ENCODE peak calls at places on chromosomes 1 and 21, in five cellular contexts. One of them, this sample, is unnamed.

GRCh38 chr21:28734522-28735175 is 258.0 kb downstream of the LTN1 start:
- DNase-seq in nephron progenitor cell: no peak
- DNase-seq in dermis microvascular lymphatic vessel endothelial cell: no peak
- DNase-seq in H4: no peak
- DNase-seq in ACHN: no peak
- DNase-seq in this sample: no peak

GRCh38 chr1:218365600-218365999 is 20.5 kb downstream of the TGFB2 start:
- DNase-seq in ACHN: no peak
- DNase-seq in dermis microvascular lymphatic vessel endothelial cell: no peak
- DNase-seq in nephron progenitor cell: no peak
- DNase-seq in H4: no peak
- DNase-seq in this sample: no peak

GRCh38 chr21:33975548-33976081 is 60.0 kb upstream of the ATP5PO start:
- DNase-seq in dermis microvascular lymphatic vessel endothelial cell: no peak
- DNase-seq in H4: peak
- DNase-seq in ACHN: peak
- DNase-seq in nephron progenitor cell: no peak
- DNase-seq in this sample: no peak

GRCh38 chr1:119914071-119914470 is 17.8 kb upstream of the ADAM30 start:
- DNase-seq in ACHN: no peak
- DNase-seq in H4: no peak
- DNase-seq in dermis microvascular lymphatic vessel endothelial cell: no peak
- DNase-seq in nephron progenitor cell: no peak
- DNase-seq in this sample: no peak

GRCh38 chr1:116313776-116314175 is 59.3 kb upstream of the ATP1A1 start:
- DNase-seq in H4: no peak
- DNase-seq in dermis microvascular lymphatic vessel endothelial cell: no peak
- DNase-seq in nephron progenitor cell: no peak
- DNase-seq in ACHN: no peak
- DNase-seq in this sample: no peak

GRCh38 chr1:22246755-22247480 is 104.0 kb upstream of the WNT4 start:
- DNase-seq in nephron progenitor cell: no peak
- DNase-seq in H4: no peak
- DNase-seq in dermis microvascular lymphatic vessel endothelial cell: no peak
- DNase-seq in ACHN: no peak
- DNase-seq in this sample: no peak

GRCh38 chr1:108107658-108108057 is 92.5 kb downstream of the SLC25A24 start:
- DNase-seq in ACHN: no peak
- DNase-seq in nephron progenitor cell: no peak
- DNase-seq in H4: peak
- DNase-seq in dermis microvascular lymphatic vessel endothelial cell: no peak
- DNase-seq in this sample: no peak

GRCh38 chr1:204271970-204272369 is 58.2 kb upstream of the GOLT1A start:
- DNase-seq in dermis microvascular lymphatic vessel endothelial cell: no peak
- DNase-seq in H4: no peak
- DNase-seq in ACHN: no peak
- DNase-seq in nephron progenitor cell: no peak
- DNase-seq in this sample: no peak

GRCh38 chr21:35208810-35209517 is 159.9 kb upstream of the RUNX1 start:
- DNase-seq in dermis microvascular lymphatic vessel endothelial cell: no peak
- DNase-seq in H4: no peak
- DNase-seq in ACHN: no peak
- DNase-seq in nephron progenitor cell: no peak
- DNase-seq in this sample: no peak

GRCh38 chr1:2072109-2072806 is 22.0 kb downstream of the PRKCZ start:
- DNase-seq in ACHN: no peak
- DNase-seq in nephron progenitor cell: no peak
- DNase-seq in H4: no peak
- DNase-seq in dermis microvascular lymphatic vessel endothelial cell: no peak
- DNase-seq in this sample: no peak

GRCh38 chr21:37172646-37173045 is 94.5 kb downstream of the VPS26C start:
- DNase-seq in ACHN: no peak
- DNase-seq in dermis microvascular lymphatic vessel endothelial cell: no peak
- DNase-seq in nephron progenitor cell: no peak
- DNase-seq in H4: no peak
- DNase-seq in this sample: peak